ENCODE peak calls at places on chromosomes 2 and 18, in six cellular contexts. H, D, U, P, L and R are unnamed samples. For H3K9me3, the result is how much of the 10 kb centered on the place peaks cover.

GRCh38 chr2:217970206-217970605 is 32.6 kb downstream of the TNS1 start:
- DNase-seq in H (no peak), D (no peak), U (no peak), P (no peak), L (no peak), R (no peak)

GRCh38 chr2:17604050-17604449 is 63.6 kb downstream of the VSNL1 start:
- DNase-seq in H (no peak), D (no peak), U (no peak), P (no peak), L (no peak), R (no peak)

GRCh38 chr2:190376591-190377245 is 31.4 kb upstream of the MFSD6 start:
- DNase-seq in H (no peak), D (no peak), U (no peak), P (no peak), L (no peak), R (no peak)

GRCh38 chr18:48767090-48767670 is 183.6 kb downstream of the SMAD7 start:
- DNase-seq in H (no peak), D (no peak), U (peak), P (no peak), L (no peak), R (no peak)

GRCh38 chr2:169828141-169828811 is 1.0 kb downstream of the UBR3 start:
- DNase-seq in H (peak), D (no peak), U (no peak), P (peak), L (no peak), R (no peak)

GRCh38 chr2:180715044-180715443 is 265.4 kb upstream of the UBE2E3 start:
- DNase-seq in H (no peak), D (no peak), U (no peak), P (no peak), L (no peak), R (no peak)

GRCh38 chr2:203097735-203098134 is 83.1 kb downstream of the NBEAL1 start:
- DNase-seq in H (no peak), D (no peak), U (no peak), P (peak), L (no peak), R (no peak)

GRCh38 chr2:154697422-154698237 is 865 bp upstream of the KCNJ3 start:
- DNase-seq in H (peak), D (no peak), U (peak), P (no peak), L (no peak), R (no peak)

GRCh38 chr2:39202639-39203369 is 41.0 kb downstream of the CDKL4 start:
- DNase-seq in H (no peak), D (no peak), U (no peak), P (no peak), L (no peak), R (no peak)

GRCh38 chr2:126304147-126304546 is 351.8 kb upstream of the GYPC start:
- DNase-seq in H (no peak), D (no peak), U (no peak), P (no peak), L (no peak), R (no peak)

GRCh38 chr2:157032019-157032418 is 225.5 kb upstream of the GALNT5 start:
- DNase-seq in H (no peak), D (no peak), U (no peak), P (peak), L (peak), R (no peak)

GRCh38 chr18:837922-838321 is 25.9 kb upstream of the YES1 start:
- DNase-seq in H (no peak), D (no peak), U (no peak), P (no peak), L (no peak), R (no peak)

GRCh38 chr2:215145611-215146010 is 7.2 kb upstream of the ABCA12 start:
- DNase-seq in H (no peak), D (no peak), U (no peak), P (no peak), L (no peak), R (no peak)

GRCh38 chr2:173631123-173631450 is 276.4 kb downstream of the CDCA7 start:
- DNase-seq in H (no peak), D (no peak), U (peak), P (no peak), L (no peak), R (peak)

GRCh38 chr2:192993059-192993458 is 798.3 kb upstream of the TMEFF2 start:
- DNase-seq in H (no peak), D (no peak), U (no peak), P (no peak), L (no peak), R (no peak)

GRCh38 chr2:140117371-140117770 is 1337.2 kb upstream of the NXPH2 start:
- DNase-seq in H (no peak), D (no peak), U (no peak), P (no peak), L (no peak), R (no peak)

GRCh38 chr2:96863575-96864342 is 5.9 kb upstream of the ANKRD39 start:
- DNase-seq in H (no peak), D (no peak), U (no peak), P (no peak), L (no peak), R (no peak)

GRCh38 chr18:6681331-6681875 is 48.1 kb upstream of the ARHGAP28 start:
- DNase-seq in H (no peak), D (no peak), U (no peak), P (no peak), L (no peak), R (no peak)

GRCh38 chr2:6443424-6443823 is 422.3 kb downstream of the CMPK2 start:
- DNase-seq in H (no peak), D (no peak), U (no peak), P (no peak), L (no peak), R (no peak)

GRCh38 chr18:2917255-2918047 is 70.6 kb downstream of the EMILIN2 start:
- DNase-seq in H (no peak), D (no peak), U (peak), P (peak), L (no peak), R (no peak)

GRCh38 chr2:111622859-111623258 is 261.1 kb downstream of the ANAPC1 start:
- DNase-seq in H (no peak), D (no peak), U (no peak), P (no peak), L (no peak), R (peak)

GRCh38 chr2:217331577-217332139 is 471.8 kb upstream of the TNP1 start:
- DNase-seq in H (no peak), D (no peak), U (no peak), P (peak), L (peak), R (no peak)

GRCh38 chr2:216478151-216478550 is 20.5 kb upstream of the RPL37A start:
- DNase-seq in H (peak), D (no peak), U (no peak), P (peak), L (peak), R (no peak)

GRCh38 chr2:30448308-30448707 is 1.3 kb downstream of the LCLAT1 start:
- DNase-seq in H (no peak), D (no peak), U (no peak), P (no peak), L (no peak), R (no peak)

GRCh38 chr2:30446602-30447148 is 371 bp upstream of the LCLAT1 start:
- DNase-seq in H (no peak), D (no peak), U (no peak), P (no peak), L (no peak), R (no peak)

GRCh38 chr2:30453498-30453897 is 6.5 kb downstream of the LCLAT1 start:
- DNase-seq in H (no peak), D (no peak), U (no peak), P (no peak), L (no peak), R (no peak)

GRCh38 chr2:30447149-30448045 is at the start of gene LCLAT1:
- DNase-seq in H (peak), D (peak), U (peak), P (peak), L (no peak), R (peak)

GRCh38 chr2:30450025-30450424 is 3.0 kb downstream of the LCLAT1 start:
- DNase-seq in H (no peak), D (no peak), U (no peak), P (no peak), L (no peak), R (no peak)
- H3K9me3 ChIP-seq in H (under half), D (under half), U (under half), P (under half), L (under half), R (under half)

GRCh38 chr2:236318401-236318800 is 54.2 kb upstream of the ASB18 start:
- DNase-seq in H (no peak), D (no peak), U (no peak), P (no peak), L (no peak), R (no peak)
- H3K9me3 ChIP-seq in H (under half), D (under half), U (under half), P (under half), L (under half), R (under half)

DNA sequence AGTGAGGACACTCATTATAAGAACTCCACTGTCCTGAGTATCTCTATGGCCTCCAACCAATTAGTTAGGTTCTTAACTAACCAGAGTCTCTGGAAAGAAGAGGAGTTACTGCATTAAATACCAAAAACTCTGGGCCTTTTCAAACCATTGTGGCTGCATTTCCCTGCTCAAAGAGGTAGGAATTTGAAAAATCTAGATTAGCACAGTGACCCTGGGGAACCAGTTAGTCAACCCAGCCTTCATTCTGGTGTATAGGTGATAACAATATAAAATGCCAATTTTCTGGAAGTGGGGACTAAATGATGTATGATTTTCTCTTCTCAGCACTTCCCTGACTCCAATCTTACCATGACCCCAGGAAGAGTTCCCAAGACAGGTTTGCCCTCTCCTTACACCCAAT is 287.8 kb upstream of the SETBP1 start:
- DNase-seq in H (no peak), D (no peak), U (no peak), P (no peak), L (no peak), R (no peak)
- H3K9me3 ChIP-seq in H (under half), D (under half), U (under half), P (under half), L (under half), R (under half)

GRCh38 chr2:94767336-94767735 is 103.9 kb upstream of the TEKT4 start:
- DNase-seq in H (no peak), D (no peak), U (no peak), P (no peak), L (no peak), R (no peak)

GRCh38 chr2:94774851-94775250 is 96.4 kb upstream of the TEKT4 start:
- DNase-seq in H (no peak), D (no peak), U (no peak), P (no peak), L (no peak), R (peak)

DNA sequence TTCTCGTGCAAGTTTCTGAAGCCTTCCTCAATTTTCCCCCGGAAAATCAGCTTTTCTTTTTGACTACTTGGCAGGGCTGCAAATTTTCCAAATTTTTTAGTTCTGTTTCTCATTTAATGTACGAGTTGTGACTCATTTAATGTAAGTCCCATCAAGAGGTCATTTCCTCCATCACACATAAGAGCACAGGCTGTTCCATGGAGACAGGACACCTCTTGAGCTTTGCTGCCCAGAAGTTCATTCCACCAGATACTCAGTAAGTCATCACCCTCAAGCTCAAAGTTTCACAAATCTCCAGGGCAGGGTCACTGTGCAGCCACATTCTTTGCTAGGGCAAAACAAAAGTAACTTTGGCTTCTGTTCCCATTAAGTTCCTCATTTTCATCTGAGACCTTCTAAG is 101.5 kb upstream of the TEKT4 start:
- DNase-seq in H (no peak), D (no peak), U (no peak), P (no peak), L (no peak), R (no peak)
- H3K9me3 ChIP-seq in H (under half), D (under half), U (under half), P (under half), L (under half), R (under half)

DNA sequence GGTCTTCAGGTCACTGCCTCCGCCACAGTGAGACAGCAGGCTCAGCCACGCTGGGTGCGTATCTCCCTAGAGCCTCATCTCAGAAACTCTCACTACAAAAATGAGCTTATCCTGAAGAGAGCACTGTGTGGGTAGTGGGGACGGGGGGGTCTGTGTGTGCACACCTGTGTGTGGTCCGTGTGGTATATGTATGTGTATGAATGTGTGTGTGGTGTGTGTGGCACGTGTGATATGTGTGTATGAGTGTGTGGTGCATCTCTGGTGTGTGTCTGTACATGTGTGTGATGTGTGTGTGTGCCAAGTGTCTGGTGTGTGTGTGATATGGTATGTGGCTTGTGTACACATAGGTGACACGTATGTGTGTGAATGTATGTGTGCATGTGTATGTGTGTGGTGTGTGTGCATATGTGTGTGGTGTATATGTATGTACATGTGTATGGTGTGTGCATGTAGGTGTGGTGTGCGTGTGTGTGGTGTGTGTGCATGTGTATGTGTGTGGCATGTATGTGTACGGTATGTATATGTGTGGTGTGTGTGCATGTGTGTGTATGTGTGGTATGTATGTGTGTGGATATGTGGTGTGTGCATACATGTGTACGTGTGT is 332.2 kb downstream of the EIPR1 start:
- DNase-seq in H (no peak), D (no peak), U (no peak), P (no peak), L (no peak), R (no peak)
- H3K9me3 ChIP-seq in H (under half), D (under half), U (under half), P (under half), L (half or more), R (under half)